ENCODE peak calls at places on chromosomes 1 and 21, in four cellular contexts. C, F, N and U are unnamed samples.

GRCh38 chr1:236451796-236452373 is 57.8 kb downstream of the EDARADD start:
- DNase-seq in F (no peak), C (no peak), N (no peak), U (no peak)

GRCh38 chr1:216223521-216223920 is 199.7 kb downstream of the USH2A start:
- DNase-seq in C (no peak), N (no peak), F (no peak), U (no peak)

GRCh38 chr1:45953934-45954333 is 150.5 kb downstream of the MAST2 start:
- DNase-seq in F (no peak), C (no peak), N (no peak), U (no peak)

GRCh38 chr1:46315669-46316403 is 12.3 kb downstream of the UQCRH start:
- DNase-seq in F (no peak), C (no peak), N (no peak), U (no peak)

GRCh38 chr1:181043025-181043880 is 9.5 kb downstream of the MR1 start:
- DNase-seq in N (no peak), F (no peak), C (no peak), U (no peak)

GRCh38 chr1:27980216-27980820 is 20.5 kb downstream of the XKR8 start:
- DNase-seq in C (no peak), N (no peak), F (no peak), U (no peak)

GRCh38 chr1:10561955-10562354 is 87.2 kb downstream of the PEX14 start:
- DNase-seq in N (no peak), F (no peak), C (no peak), U (peak)

GRCh38 chr1:8879348-8880067 is 1.0 kb upstream of the ENO1 start:
- DNase-seq in C (peak), N (no peak), F (no peak), U (no peak)

GRCh38 chr1:205250699-205251098 is 23.0 kb downstream of the TMCC2 start:
- DNase-seq in C (no peak), N (no peak), F (no peak), U (no peak)

GRCh38 chr1:171869097-171869496 is 27.8 kb downstream of the DNM3 start:
- DNase-seq in C (no peak), N (no peak), F (no peak), U (no peak)

GRCh38 chr21:35952651-35953340 is 107.5 kb downstream of the SETD4 start:
- DNase-seq in N (no peak), C (no peak), F (no peak), U (no peak)

GRCh38 chr21:38787461-38788274 is 18.1 kb upstream of the ETS2 start:
- DNase-seq in N (peak), C (no peak), F (no peak), U (no peak)

GRCh38 chr1:31715873-31716220 is 12.0 kb upstream of the COL16A1 start:
- DNase-seq in F (no peak), N (no peak), C (no peak), U (no peak)

GRCh38 chr1:227779651-227780050 is 35.8 kb upstream of the PRSS38 start:
- DNase-seq in N (no peak), C (no peak), F (no peak), U (peak)

GRCh38 chr1:30386145-30386926 is 337.0 kb downstream of the MATN1 start:
- DNase-seq in C (no peak), N (no peak), F (no peak), U (peak)

GRCh38 chr1:202274611-202275010 is 67.1 kb downstream of the UBE2T start:
- DNase-seq in F (no peak), N (no peak), C (no peak), U (no peak)
- TF ChIP-seq CTCF in F (no peak), N (no peak), C (no peak), U (peak)

DNA sequence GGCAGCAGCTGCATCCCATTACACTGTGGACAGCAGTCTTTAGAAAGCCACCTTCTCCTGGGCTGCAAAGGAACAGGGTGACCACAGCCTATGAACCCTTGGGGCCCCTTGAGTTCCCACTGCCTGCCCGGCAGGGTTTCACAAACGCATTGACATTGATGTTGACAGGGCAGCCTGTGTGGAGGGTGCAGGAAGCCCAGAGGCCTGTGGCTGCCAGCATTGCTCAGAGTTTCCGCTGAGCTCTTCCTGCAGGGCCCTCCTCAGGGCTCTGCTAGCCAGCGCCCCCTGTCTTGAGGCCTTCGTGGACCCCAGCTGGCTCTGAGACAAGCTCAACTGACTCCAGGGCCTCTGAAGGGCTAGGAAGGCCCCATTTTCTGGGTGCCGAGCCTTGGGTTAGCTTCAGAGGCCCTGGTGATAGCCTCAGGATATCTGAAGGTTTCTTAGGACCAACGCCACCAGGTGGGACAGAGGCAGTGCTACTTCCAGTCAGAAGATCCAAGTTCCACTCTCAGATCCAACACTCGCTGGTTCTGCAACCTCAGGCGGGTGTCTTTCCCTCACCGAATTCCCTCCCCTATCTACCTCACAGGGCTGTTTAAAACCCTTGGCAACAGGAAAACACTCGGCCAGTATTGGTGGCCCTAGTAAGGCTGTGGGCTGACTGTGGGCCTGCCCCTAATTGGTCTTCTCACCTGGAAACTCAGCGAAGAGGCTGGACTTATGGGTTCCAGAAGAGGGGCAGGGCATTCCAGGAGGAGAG is 27.2 kb upstream of the EPS8L3 start:
- DNase-seq in C (no peak), F (peak), N (no peak), U (no peak)
- TF ChIP-seq CTCF in C (no peak), F (no peak), N (no peak), U (peak)

DNA sequence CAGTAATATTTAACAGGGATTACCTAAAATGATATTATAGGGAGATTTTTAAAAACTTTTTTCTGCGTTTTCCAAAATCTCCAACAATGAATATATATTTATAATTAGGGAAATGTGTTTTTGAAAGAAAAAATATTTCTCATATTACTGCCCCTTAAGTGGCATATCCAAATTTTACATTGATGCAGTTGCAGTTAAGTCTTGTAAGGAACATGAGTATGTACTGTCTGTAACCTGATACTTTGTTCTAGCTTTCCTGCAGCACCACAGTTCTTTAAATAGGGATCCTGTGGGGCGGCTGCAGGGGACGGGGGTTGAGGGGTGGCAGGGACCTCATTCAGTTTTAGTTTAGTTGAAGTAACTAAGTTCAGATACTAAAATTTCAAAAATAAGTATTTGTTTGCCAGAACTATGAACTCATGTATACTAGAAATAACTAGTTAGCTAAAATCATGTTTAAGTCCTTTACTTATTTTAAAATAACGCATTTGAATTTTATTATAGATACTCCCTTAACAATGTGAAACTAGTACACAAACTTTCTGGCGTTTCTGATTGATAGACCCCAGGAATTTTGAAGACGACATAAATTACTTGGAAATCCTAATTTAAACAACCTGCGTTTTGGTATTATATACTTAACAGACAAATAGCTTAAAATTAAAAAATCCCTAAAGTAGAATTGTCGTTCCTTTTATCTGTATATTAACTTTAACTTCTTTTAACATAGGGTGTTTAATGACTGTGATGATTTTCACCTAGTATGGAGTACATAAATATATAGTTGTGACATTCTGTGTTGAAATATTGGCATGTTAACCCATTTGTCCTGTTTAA is 639 bp upstream of the DNAJB4 start:
- DNase-seq in F (no peak), N (peak), C (peak), U (no peak)
- TF ChIP-seq CTCF in F (no peak), N (no peak), C (no peak), U (no peak)

DNA sequence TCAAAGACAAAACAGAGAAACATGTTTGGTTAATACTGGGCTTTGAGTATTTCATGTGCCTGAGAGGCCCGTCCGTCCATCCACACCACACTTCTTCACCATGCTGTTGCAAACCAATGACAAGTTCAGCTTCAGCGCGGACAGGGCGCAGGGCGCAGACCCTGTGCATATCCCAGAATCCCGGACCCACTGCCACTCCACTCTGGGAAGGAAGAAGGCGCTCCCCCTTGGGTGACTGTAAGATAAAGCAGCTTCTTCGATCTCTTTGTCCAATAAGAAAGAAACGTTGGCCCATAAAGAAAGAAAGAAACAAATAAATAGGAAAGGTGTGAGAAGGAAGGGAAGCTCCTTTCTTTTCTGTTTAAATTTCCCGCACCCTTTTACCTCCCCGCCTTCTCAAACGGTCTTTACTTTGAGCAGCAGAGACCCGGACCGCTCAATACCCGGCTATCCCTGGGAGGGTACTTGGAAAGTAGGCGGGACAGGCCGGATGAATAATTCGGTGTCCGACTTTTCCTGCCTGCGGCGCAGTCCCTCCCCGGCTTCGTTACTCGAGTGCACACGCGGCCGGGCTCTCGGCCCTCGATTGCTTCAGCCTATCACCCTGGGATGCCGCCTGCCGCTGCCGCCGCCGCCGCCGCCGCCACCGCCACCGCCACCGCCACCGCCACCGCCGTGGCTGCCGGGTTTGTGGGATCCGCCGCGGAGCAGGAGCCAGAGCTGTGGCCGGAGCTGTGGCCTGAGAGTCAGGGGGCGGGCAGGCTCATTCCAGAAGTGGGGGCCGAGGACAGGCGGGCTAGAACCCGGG is 550 bp upstream of the RASAL2 start:
- DNase-seq in F (peak), C (peak), N (peak), U (peak)
- TF ChIP-seq CTCF in F (peak), C (no peak), N (no peak), U (peak)

GRCh38 chr1:1345384-1345783 is 3.8 kb downstream of the DVL1 start:
- DNase-seq in F (no peak), C (no peak), N (no peak), U (no peak)
- TF ChIP-seq CTCF in F (no peak), C (no peak), N (no peak), U (no peak)

GRCh38 chr1:52552505-52553371 is at the start of gene TUT4:
- DNase-seq in N (peak), C (peak), F (peak), U (peak)
- TF ChIP-seq CTCF in N (no peak), C (no peak), F (no peak), U (no peak)

DNA sequence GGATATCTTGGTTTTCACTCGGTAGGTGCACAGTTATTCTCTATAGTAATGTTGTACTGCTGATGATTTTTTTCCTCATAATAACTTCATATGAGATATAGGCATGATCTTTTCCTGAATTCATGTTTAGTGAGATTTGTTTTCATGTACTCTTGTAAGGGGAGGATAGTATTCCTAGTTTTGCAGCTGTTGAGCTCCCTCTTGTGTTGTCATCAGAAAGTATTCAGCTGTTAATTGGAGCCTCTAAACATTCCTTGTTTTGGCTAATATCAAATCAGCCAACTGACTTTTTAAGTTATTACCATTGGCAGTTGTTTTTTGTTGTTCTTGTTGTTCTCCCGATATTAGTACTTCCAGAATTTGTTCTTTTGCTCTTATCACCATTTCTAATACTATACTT is 24.4 kb downstream of the OR10R2 start:
- DNase-seq in C (no peak), N (no peak), F (no peak), U (no peak)
- TF ChIP-seq CTCF in C (no peak), N (peak), F (no peak), U (no peak)